ENCODE peak calls at places on chromosomes 2 and 18, in ten cellular contexts. G is stimulated activated CD4-positive, alpha-beta T cell treated with anti-CD3 and anti-CD28 coated beads, Interleukin-2, amount 100 ng/mL, for 48 hours; T is SJSA1; N is WTC11; W is HFF-Myc; M is DND-41; K is HT1080; Y is AG08396; L is GM12891; F is endothelial cell. C is an unnamed sample.

GRCh38 chr2:10529611-10530010 is 81.5 kb upstream of the ODC1 start:
- DNase-seq in N (no peak), W (no peak), T (no peak), M (no peak), G (no peak), L (no peak), K (no peak), Y (no peak), F (no peak), C (no peak)

GRCh38 chr2:105396254-105397024 is 2.4 kb downstream of the FHL2 start:
- DNase-seq in Y (peak; percentile 86), L (no peak), T (peak; percentile 92), N (no peak), K (peak; percentile 98), W (peak; percentile 98), F (no peak), G (peak; percentile 23), M (no peak), C (peak; percentile 96)

GRCh38 chr18:69947361-69948106 is at the start of gene CD226:
- DNase-seq in G (no peak), M (peak; percentile 15), T (no peak), Y (no peak), F (no peak), W (no peak), L (no peak), K (no peak), N (no peak), C (no peak)

GRCh38 chr18:26342646-26343045 is 116.4 kb downstream of the TAF4B start:
- DNase-seq in F (no peak), K (no peak), N (no peak), L (no peak), G (no peak), Y (no peak), W (no peak), M (no peak), T (no peak), C (no peak)

GRCh38 chr2:154452906-154453493 is 245.5 kb upstream of the KCNJ3 start:
- DNase-seq in T (peak; percentile 7), Y (no peak), L (no peak), K (peak; percentile 42), F (no peak), W (no peak), G (no peak), M (no peak), N (no peak), C (no peak)

GRCh38 chr2:46375566-46376125 is 78.4 kb downstream of the EPAS1 start:
- DNase-seq in F (no peak), M (no peak), Y (no peak), N (no peak), G (no peak), T (no peak), W (no peak), K (no peak), L (no peak), C (no peak)

GRCh38 chr2:239380831-239381708 is 19.8 kb downstream of the HDAC4 start:
- DNase-seq in W (no peak), Y (no peak), T (no peak), K (no peak), G (peak; percentile 42), N (no peak), M (no peak), F (no peak), L (no peak), C (no peak)

GRCh38 chr2:225614915-225615314 is 215.4 kb downstream of the NYAP2 start:
- DNase-seq in T (no peak), Y (no peak), K (no peak), F (no peak), G (no peak), L (no peak), W (no peak), N (no peak), M (no peak), C (no peak)

GRCh38 chr2:219423656-219424378 is 5.6 kb downstream of the DES start:
- DNase-seq in L (no peak), G (no peak), W (no peak), T (no peak), K (no peak), N (no peak), Y (no peak), F (no peak), M (no peak), C (no peak)

GRCh38 chr2:237662671-237663093 is 35.3 kb downstream of the LRRFIP1 start:
- DNase-seq in T (no peak), F (peak; percentile 68), Y (peak; percentile 60), L (no peak), M (no peak), W (peak; percentile 93), N (peak; percentile 93), G (peak; percentile 53), K (peak; percentile 48), C (peak; percentile 92)